ENCODE peak calls at places on chromosomes 3 and 15, in four cellular contexts. U, M, I and S are unnamed samples.

GRCh38 chr15:85706779-85707518 is 87.8 kb downstream of the KLHL25 start:
- DNase-seq in U (peak; percentile 72), M (peak; percentile 62), I (peak; percentile 29), S (peak; percentile 99)

GRCh38 chr15:25862469-25863066 is 559 bp downstream of the ATP10A start:
- DNase-seq in U (no peak), M (no peak), I (no peak), S (no peak)

GRCh38 chr3:111338059-111338698 is 203.8 kb upstream of the CD96 start:
- DNase-seq in U (peak; percentile 86), M (peak; percentile 55), I (peak; percentile 51), S (peak; percentile 85)

GRCh38 chr3:11636372-11636760 is 7.3 kb downstream of the VGLL4 start:
- DNase-seq in U (no peak), M (no peak), I (no peak), S (no peak)

GRCh38 chr3:106582151-106582550 is 713.3 kb upstream of the CBLB start:
- DNase-seq in U (no peak), M (no peak), I (no peak), S (no peak)

GRCh38 chr15:70259030-70259424 is 161.3 kb upstream of the TLE3 start:
- DNase-seq in U (peak; percentile 82), M (peak; percentile 50), I (peak; percentile 73), S (peak; percentile 52)

GRCh38 chr15:60634815-60635214 is 155.9 kb upstream of the ICE2 start:
- DNase-seq in U (no peak), M (no peak), I (peak; percentile 12), S (no peak)

GRCh38 chr3:70729845-70730244 is 417.4 kb upstream of the MDFIC2 start:
- DNase-seq in U (no peak), M (no peak), I (no peak), S (peak; percentile 8)

GRCh38 chr3:57827757-57828156 is 71.6 kb downstream of the SLMAP start:
- DNase-seq in U (no peak), M (no peak), I (no peak), S (no peak)

GRCh38 chr15:20340931-20341661 is 200.5 kb downstream of the GOLGA6L6 start:
- DNase-seq in U (peak; percentile 45), M (no peak), I (peak; percentile 34), S (peak; percentile 33)

GRCh38 chr15:45129651-45130129 is at the start of the genes DUOX1 and DUOXA1:
- DNase-seq in U (no peak), M (no peak), I (no peak), S (no peak)

GRCh38 chr3:193116871-193117270 is 124.2 kb upstream of the PLAAT1 start:
- DNase-seq in U (no peak), M (no peak), I (no peak), S (no peak)

GRCh38 chr3:126519506-126520455 is 2.2 kb upstream of the UROC1 start:
- DNase-seq in U (no peak), M (no peak), I (no peak), S (no peak)

DNA sequence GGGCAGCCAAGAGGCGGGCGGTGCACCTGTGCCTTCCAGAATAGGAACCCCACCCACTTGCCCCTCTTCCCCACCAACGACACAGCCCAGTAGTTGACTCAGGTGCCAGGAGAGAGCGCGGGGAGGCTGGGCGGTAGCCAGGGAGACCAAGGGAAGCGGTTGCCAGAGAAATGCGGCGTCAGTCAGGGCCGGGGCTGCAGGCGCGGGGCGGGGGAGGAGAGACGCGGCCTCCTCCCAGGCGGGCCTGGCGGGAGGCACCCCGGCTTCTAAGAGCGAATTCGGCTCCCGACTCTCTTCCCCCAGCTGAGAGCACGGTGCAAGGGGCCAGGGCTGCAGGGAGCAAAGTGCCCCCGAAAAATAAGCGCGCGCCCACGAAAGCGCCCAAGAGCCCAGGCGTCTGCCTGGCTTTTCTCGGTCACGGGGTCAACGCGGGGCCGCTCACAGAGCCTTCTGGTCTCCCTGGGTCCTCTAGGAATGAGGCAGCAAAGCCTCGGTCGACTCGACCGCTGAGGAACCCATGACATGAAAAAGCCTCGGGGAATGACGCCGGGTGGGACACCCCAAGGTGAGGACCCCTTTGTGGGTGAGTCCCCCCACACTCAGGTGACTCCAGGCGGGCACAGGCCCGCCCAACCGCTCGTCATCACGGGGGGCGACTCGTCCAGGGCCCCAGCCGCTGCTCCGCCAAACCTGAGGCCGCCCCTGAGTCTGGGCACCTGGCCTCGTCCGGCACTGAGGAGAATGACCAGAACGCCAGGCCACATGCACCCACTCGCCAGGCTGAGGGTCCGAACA is 716 bp downstream of the CPEB1 start:
- DNase-seq in U (peak; percentile 52), M (no peak), I (no peak), S (no peak)
- H3K4me3 ChIP-seq in U (peak overlapping the region; percentile 58), M (no peak overlapping the region), I (no peak overlapping the region), S (no peak overlapping the region)

GRCh38 chr15:63198752-63199250 is 9.4 kb downstream of the RAB8B start:
- DNase-seq in U (no peak), M (no peak), I (peak; percentile 57), S (peak; percentile 94)
- H3K4me3 ChIP-seq in U (no peak overlapping the region), M (no peak overlapping the region), I (peak overlapping the region; percentile 4), S (no peak overlapping the region)

GRCh38 chr15:92657486-92657885 is 1.9 kb upstream of the FAM174B start:
- DNase-seq in U (no peak), M (no peak), I (no peak), S (no peak)

GRCh38 chr15:92654662-92655061 is 913 bp downstream of the FAM174B start:
- DNase-seq in U (no peak), M (no peak), I (no peak), S (no peak)

GRCh38 chr15:92653836-92654524 is 1.6 kb downstream of the FAM174B start:
- DNase-seq in U (peak; percentile 56), M (peak; percentile 19), I (no peak), S (no peak)

GRCh38 chr15:92655178-92655995 is at the start of gene FAM174B:
- DNase-seq in U (peak; percentile 68), M (no peak), I (no peak), S (peak; percentile 25)

GRCh38 chr15:92656089-92656488 is 514 bp upstream of the FAM174B start:
- DNase-seq in U (no peak), M (no peak), I (no peak), S (no peak)
- H3K4me3 ChIP-seq in U (peak overlapping the region; percentile 55), M (peak overlapping the region; percentile 46), I (no peak overlapping the region), S (no peak overlapping the region)

DNA sequence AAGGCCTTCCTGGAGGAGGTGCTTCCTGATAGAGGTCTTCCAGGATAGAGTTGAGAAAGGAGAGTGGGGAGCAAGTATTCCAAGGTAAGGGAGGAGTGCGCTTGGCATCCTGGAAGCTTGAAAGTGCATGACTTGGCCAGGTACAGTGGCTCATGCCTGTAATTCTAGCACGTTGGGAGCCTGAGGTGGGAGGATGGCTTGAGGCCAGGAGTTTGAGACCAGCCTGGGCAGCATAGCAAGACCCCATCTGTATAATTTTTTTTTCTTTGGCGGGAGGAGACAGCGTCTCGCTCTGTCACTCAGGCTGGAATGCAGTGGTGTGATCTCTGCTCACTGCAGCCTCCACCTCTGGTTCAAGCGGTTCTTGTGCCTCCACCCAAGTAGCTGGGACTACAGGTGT is 19.2 kb upstream of the MORF4L1 start:
- DNase-seq in U (no peak), M (no peak), I (no peak), S (no peak)
- H3K4me3 ChIP-seq in U (no peak overlapping the region), M (no peak overlapping the region), I (no peak overlapping the region), S (no peak overlapping the region)

GRCh38 chr3:194138098-194138474 is 2.1 kb downstream of the HES1 start:
- DNase-seq in U (peak; percentile 34), M (no peak), I (no peak), S (peak; percentile 44)
- H3K4me3 ChIP-seq in U (peak overlapping the region; percentile 56), M (peak overlapping the region; percentile 62), I (peak overlapping the region; percentile 72), S (peak overlapping the region; percentile 75)

GRCh38 chr15:34648335-34648631 is 64.8 kb upstream of the GOLGA8B start:
- DNase-seq in U (no peak), M (no peak), I (no peak), S (no peak)
- H3K4me3 ChIP-seq in U (no peak overlapping the region), M (no peak overlapping the region), I (no peak overlapping the region), S (no peak overlapping the region)